ENCODE peak calls at places on chromosome 3, in six cellular contexts. D, R, V, O, N and B are unnamed samples.
A peak's percentile ranks its signal among the peaks of the same experiment; 100 is the strongest.

GRCh38 chr3:177338697-177339219 is 141.5 kb upstream of the TBL1XR1 start:
- DNase-seq in V (no peak), N (no peak), O (no peak), R (no peak), D (no peak), B (no peak)

GRCh38 chr3:152737021-152737908 is 97.7 kb upstream of the P2RY1 start:
- DNase-seq in O (no peak), N (no peak), R (no peak), V (no peak), D (no peak), B (no peak)

GRCh38 chr3:64109438-64109837 is 86.1 kb upstream of the PSMD6 start:
- DNase-seq in N (no peak), D (no peak), O (no peak), R (no peak), V (no peak), B (no peak)

GRCh38 chr3:46196261-46196957 is 11.7 kb downstream of the CCR1 start:
- DNase-seq in V (no peak), N (no peak), O (no peak), R (no peak), D (no peak), B (no peak)

GRCh38 chr3:38038447-38038911 is 529 bp upstream of the DLEC1 start:
- DNase-seq in V (no peak), O (no peak), N (no peak), R (no peak), D (no peak), B (no peak)

GRCh38 chr3:38616658-38617057 is 32.8 kb downstream of the SCN5A start:
- DNase-seq in V (no peak), D (no peak), R (no peak), N (no peak), O (no peak), B (no peak)

GRCh38 chr3:188170461-188171459 is 16.8 kb downstream of the LPP start:
- DNase-seq in D (no peak), O (no peak), V (no peak), N (no peak), R (no peak), B (no peak)

GRCh38 chr3:84980011-84980410 is 21.2 kb downstream of the CADM2 start:
- DNase-seq in N (no peak), V (no peak), R (no peak), D (no peak), O (no peak), B (no peak)

GRCh38 chr3:22960326-22960984 is 242.7 kb upstream of the UBE2E2 start:
- DNase-seq in O (peak; percentile 68), D (peak; percentile 26), V (no peak), N (peak; percentile 47), R (peak; percentile 33), B (peak; percentile 39)

GRCh38 chr3:104596054-104596453 is 770.7 kb upstream of the ALCAM start:
- DNase-seq in N (no peak), V (no peak), D (no peak), R (no peak), O (no peak), B (no peak)

GRCh38 chr3:141539441-141540187 is 52.8 kb downstream of the RASA2 start:
- DNase-seq in N (no peak), D (no peak), O (no peak), R (no peak), V (no peak), B (no peak)

GRCh38 chr3:59545369-59545768 is 495.5 kb upstream of the CFAP20DC start:
- DNase-seq in D (no peak), V (no peak), N (peak; percentile 14), R (no peak), O (no peak), B (peak; percentile 22)

GRCh38 chr3:111072016-111072891 is 638 bp downstream of the NECTIN3 start:
- DNase-seq in O (peak; percentile 77), V (no peak), N (no peak), R (no peak), D (peak; percentile 54), B (no peak)

GRCh38 chr3:108845709-108846293 is 23.2 kb downstream of the TRAT1 start:
- DNase-seq in D (no peak), N (no peak), R (no peak), O (no peak), V (no peak), B (no peak)

GRCh38 chr3:194137314-194138097 is 1.6 kb downstream of the HES1 start:
- DNase-seq in D (peak; percentile 80), R (peak; percentile 77), V (no peak), N (peak; percentile 83), O (peak; percentile 66), B (peak; percentile 66)

GRCh38 chr3:48399387-48400172 is 27.6 kb downstream of the FBXW12 start:
- DNase-seq in O (peak; percentile 35), R (peak; percentile 2), D (no peak), V (no peak), N (no peak), B (no peak)

GRCh38 chr3:182046365-182046764 is 334.6 kb downstream of the SOX2 start:
- DNase-seq in R (no peak), N (no peak), O (peak; percentile 11), D (no peak), V (no peak), B (no peak)

GRCh38 chr3:194189243-194189791 is 53.4 kb downstream of the HES1 start:
- DNase-seq in N (peak; percentile 47), O (no peak), D (no peak), V (no peak), R (no peak), B (no peak)

GRCh38 chr3:66035763-66036477 is 2.8 kb downstream of the MAGI1 start:
- DNase-seq in D (no peak), N (no peak), R (no peak), O (peak; percentile 86), V (no peak), B (no peak)

GRCh38 chr3:155946178-155946577 is 75.7 kb downstream of the GMPS start:
- DNase-seq in V (no peak), R (no peak), D (peak; percentile 26), N (no peak), O (no peak), B (no peak)

GRCh38 chr3:42501321-42501680 is 1.1 kb upstream of the VIPR1 start:
- DNase-seq in O (peak; percentile 73), R (no peak), D (no peak), V (no peak), N (no peak), B (no peak)

GRCh38 chr3:113136071-113136470 is 75.3 kb upstream of the BOC start:
- DNase-seq in D (no peak), R (peak; percentile 15), V (no peak), N (no peak), O (peak; percentile 47), B (peak; percentile 14)

GRCh38 chr3:186790261-186790981 is 7.0 kb downstream of the EIF4A2 start:
- DNase-seq in D (peak; percentile 37), R (no peak), V (no peak), O (peak; percentile 40), N (no peak), B (no peak)

GRCh38 chr3:36944012-36944640 is 728 bp downstream of the TRANK1 start:
- DNase-seq in O (peak; percentile 78), N (no peak), D (peak; percentile 57), R (peak; percentile 73), V (peak; percentile 8), B (peak; percentile 20)

GRCh38 chr3:61449327-61450040 is 111.9 kb upstream of the PTPRG start:
- DNase-seq in R (no peak), V (no peak), D (no peak), O (no peak), N (no peak), B (no peak)